ENCODE peak calls at places on chromosomes 3 and 15, in five cellular contexts. J, V, H, G and B are unnamed samples.
A peak's percentile ranks its signal among the peaks of the same experiment; 100 is the strongest.

GRCh38 chr15:32704343-32705076 is 13.3 kb upstream of the GREM1 start:
- DNase-seq in J (no peak), H (no peak), V (no peak), G (no peak), B (no peak)

GRCh38 chr15:66389859-66390382 is 3.2 kb downstream of the MAP2K1 start:
- DNase-seq in V (no peak), G (no peak), J (no peak), H (no peak), B (no peak)

GRCh38 chr3:108477511-108478147 is 32.8 kb downstream of the MYH15 start:
- DNase-seq in G (peak; percentile 52), H (peak; percentile 17), J (peak; percentile 38), V (peak; percentile 47), B (no peak)

GRCh38 chr15:56353740-56354139 is 11.5 kb upstream of the TEX9 start:
- DNase-seq in H (no peak), G (no peak), J (no peak), V (no peak), B (no peak)

GRCh38 chr3:45952456-45952855 is 9.2 kb downstream of the CXCR6 start:
- DNase-seq in V (no peak), H (no peak), J (no peak), G (no peak), B (no peak)

GRCh38 chr15:63029701-63030100 is 12.8 kb upstream of the TPM1 start:
- DNase-seq in H (no peak), G (no peak), V (no peak), J (no peak), B (no peak)

GRCh38 chr3:119676020-119676419 is 1.2 kb downstream of the COX17 start:
- DNase-seq in H (no peak), G (no peak), J (no peak), V (no peak), B (no peak)

GRCh38 chr3:168884353-168884903 is 779.1 kb downstream of the MECOM start:
- DNase-seq in H (peak; percentile 68), V (no peak), G (no peak), J (no peak), B (no peak)

GRCh38 chr15:101561584-101561906 is 72.0 kb upstream of the PCSK6 start:
- DNase-seq in J (no peak), V (no peak), H (no peak), G (no peak), B (peak; percentile 57)

GRCh38 chr3:43013743-43014155 is 34.6 kb downstream of the GASK1A start:
- DNase-seq in J (no peak), H (no peak), V (no peak), G (no peak), B (no peak)

GRCh38 chr15:51131596-51132290 is 37.0 kb upstream of the TNFAIP8L3 start:
- DNase-seq in H (no peak), V (no peak), G (peak; percentile 25), J (no peak), B (no peak)

GRCh38 chr3:118842147-118842863 is 192.3 kb downstream of the IGSF11 start:
- DNase-seq in H (no peak), V (no peak), J (no peak), G (no peak), B (peak; percentile 55)

GRCh38 chr3:22474706-22475470 is 723.9 kb upstream of the ZNF385D start:
- DNase-seq in H (no peak), V (no peak), G (no peak), J (no peak), B (no peak)

GRCh38 chr3:86793786-86794185 is 197.2 kb downstream of the VGLL3 start:
- DNase-seq in G (peak; percentile 3), J (no peak), V (no peak), H (peak; percentile 36), B (no peak)

GRCh38 chr3:30597131-30597768 is 9.2 kb upstream of the TGFBR2 start:
- DNase-seq in V (no peak), H (no peak), G (peak; percentile 99), J (no peak), B (no peak)

GRCh38 chr3:12518266-12519028 is 26.9 kb downstream of the MKRN2OS start:
- DNase-seq in J (no peak), V (no peak), H (no peak), G (no peak), B (no peak)

GRCh38 chr3:9818666-9819335 is 8.7 kb downstream of the TTLL3 start:
- DNase-seq in H (no peak), V (no peak), G (no peak), J (no peak), B (no peak)

GRCh38 chr15:38562278-38562677 is 2.3 kb downstream of the RASGRP1 start:
- DNase-seq in G (no peak), J (no peak), V (no peak), H (no peak), B (peak; percentile 78)

GRCh38 chr15:43511012-43511885 is 6.2 kb upstream of the MAP1A start:
- DNase-seq in V (peak; percentile 25), H (no peak), G (peak; percentile 20), J (no peak), B (no peak)
- TF ChIP-seq CTCF in V (peak; percentile 64), H (no peak), G (peak; percentile 44), J (no peak), B (peak; percentile 18)

DNA sequence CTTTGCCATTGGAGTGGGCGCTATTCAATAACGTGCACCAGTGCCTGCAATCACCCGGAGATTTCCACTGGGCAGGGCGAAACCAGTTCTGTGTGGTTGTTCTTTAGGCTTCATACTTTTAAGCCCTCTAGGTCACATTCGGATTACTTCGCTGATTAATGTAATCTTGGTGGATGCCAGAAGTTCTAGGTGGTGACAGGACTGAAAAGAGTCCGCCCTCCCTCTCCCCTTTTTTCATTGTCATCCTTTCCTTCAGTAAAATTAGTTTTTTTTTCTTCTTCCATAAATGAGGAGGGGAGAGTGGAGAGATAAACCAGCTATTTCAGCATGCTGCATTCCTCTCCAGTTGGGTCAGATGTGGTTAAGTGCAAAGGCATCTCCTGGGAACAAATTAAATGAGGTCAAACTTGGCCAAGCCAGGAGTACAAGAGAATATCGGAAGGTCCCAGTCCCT is 2.3 kb upstream of the SLC2A2 start:
- DNase-seq in H (peak; percentile 12), G (no peak), J (no peak), V (no peak), B (no peak)
- H3K4me3 ChIP-seq in H (peak overlapping the region; percentile 28), G (peak overlapping the region; percentile 32), J (no peak overlapping the region), V (no peak overlapping the region), B (peak overlapping the region; percentile 42)

DNA sequence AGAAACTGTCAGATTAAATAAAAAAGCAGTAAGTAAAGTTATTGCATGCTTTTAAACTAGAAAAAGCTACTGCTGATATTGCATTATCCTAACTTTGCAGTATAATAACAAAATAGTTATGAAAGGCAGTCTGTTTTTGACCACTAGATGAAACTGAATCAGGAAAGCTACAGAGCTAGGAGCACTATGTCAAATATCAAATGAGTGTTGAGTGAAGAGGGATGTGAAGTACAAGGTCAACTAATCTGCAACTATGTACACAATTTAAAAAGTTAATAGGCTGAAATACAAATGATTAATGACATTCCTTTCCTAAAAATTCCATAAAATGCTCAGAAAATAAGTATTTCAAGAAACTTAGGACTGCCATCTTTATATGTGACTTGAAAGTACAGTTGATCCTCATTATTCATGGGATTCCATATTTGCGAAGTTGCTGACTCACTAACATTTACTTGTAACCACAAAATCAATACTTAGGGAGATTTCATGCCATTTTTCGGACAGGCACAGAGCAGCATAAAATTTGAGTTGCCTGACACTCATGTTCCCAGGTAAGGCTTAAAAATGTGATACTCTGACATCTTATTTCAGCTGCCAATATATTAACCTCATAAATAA is 34.5 kb downstream of the SLC4A7 start:
- DNase-seq in G (peak; percentile 60), H (no peak), V (no peak), J (no peak), B (no peak)
- TF ChIP-seq EP300 in G (no peak), H (no peak), V (no peak), J (no peak), B (no peak)

DNA sequence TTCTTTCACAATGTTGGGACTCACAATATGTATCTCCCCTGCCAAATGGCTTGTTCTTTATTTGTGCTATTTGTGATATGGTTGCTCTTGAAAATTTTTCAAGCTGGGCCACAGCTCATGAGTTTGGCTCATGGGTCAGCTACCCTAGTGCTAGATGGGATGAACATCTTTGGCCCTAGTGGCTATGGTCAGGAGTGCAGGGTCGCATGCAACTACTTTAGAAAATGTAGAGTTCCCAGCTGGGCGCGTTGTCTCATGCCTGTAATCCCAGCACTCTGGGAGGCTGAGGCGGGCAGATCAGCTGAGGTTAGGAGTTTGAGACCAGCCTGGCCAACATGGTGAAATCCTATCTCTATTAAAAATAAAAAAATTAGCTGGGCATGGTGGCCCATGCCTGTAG is 55.8 kb downstream of the POLR2M start:
- DNase-seq in H (no peak), J (no peak), G (no peak), V (no peak), B (no peak)
- TF ChIP-seq CTCF in H (no peak), J (no peak), G (no peak), V (peak; percentile 21), B (no peak)

GRCh38 chr15:58124585-58124984 is 13.6 kb upstream of the AQP9 start:
- DNase-seq in H (no peak), V (no peak), G (no peak), J (no peak), B (no peak)
- H3K4me3 ChIP-seq in H (no peak overlapping the region), V (no peak overlapping the region), G (no peak overlapping the region), J (no peak overlapping the region), B (no peak overlapping the region)

GRCh38 chr3:60792287-60792852 is 458.9 kb downstream of the FHIT start:
- DNase-seq in J (no peak), H (no peak), V (no peak), G (no peak), B (no peak)
- TF ChIP-seq EP300 in J (no peak), H (no peak), V (no peak), G (no peak), B (no peak)

GRCh38 chr15:54410481-54410880 is 432.2 kb downstream of the UNC13C start:
- DNase-seq in V (no peak), G (no peak), J (no peak), H (no peak), B (no peak)
- TF ChIP-seq CTCF in V (no peak), G (no peak), J (no peak), H (no peak), B (no peak)